ENCODE peak calls at places on chromosomes 3 and 15, in eight cellular contexts. One of them, this sample, is unnamed.

GRCh38 chr3:170387952-170388351 is 30.4 kb downstream of the SKIL start:
- DNase-seq in CD8-positive, alpha-beta memory T cell: no peak
- DNase-seq in GM23338: no peak
- DNase-seq in left colon: no peak
- DNase-seq in stromal cell of bone marrow: no peak
- DNase-seq in RWPE1: no peak
- DNase-seq in uterus: no peak
- DNase-seq in nephron progenitor cell: no peak
- DNase-seq in this sample: no peak

GRCh38 chr3:29693863-29694262 is 413.0 kb downstream of the RBMS3 start:
- DNase-seq in left colon: no peak
- DNase-seq in stromal cell of bone marrow: no peak
- DNase-seq in GM23338: peak; percentile 81
- DNase-seq in CD8-positive, alpha-beta memory T cell: no peak
- DNase-seq in uterus: no peak
- DNase-seq in nephron progenitor cell: peak; percentile 20
- DNase-seq in RWPE1: peak; percentile 68
- DNase-seq in this sample: no peak

GRCh38 chr15:80785335-80785734 is 6.2 kb downstream of the CEMIP start:
- DNase-seq in nephron progenitor cell: no peak
- DNase-seq in stromal cell of bone marrow: no peak
- DNase-seq in uterus: no peak
- DNase-seq in RWPE1: no peak
- DNase-seq in GM23338: no peak
- DNase-seq in CD8-positive, alpha-beta memory T cell: no peak
- DNase-seq in left colon: no peak
- DNase-seq in this sample: no peak

GRCh38 chr3:187286467-187287059 is 5.0 kb downstream of the MASP1 start:
- DNase-seq in nephron progenitor cell: no peak
- DNase-seq in GM23338: no peak
- DNase-seq in CD8-positive, alpha-beta memory T cell: no peak
- DNase-seq in RWPE1: no peak
- DNase-seq in uterus: peak; percentile 80
- DNase-seq in stromal cell of bone marrow: peak; percentile 93
- DNase-seq in left colon: no peak
- DNase-seq in this sample: no peak

GRCh38 chr15:101472033-101472432 is 17.5 kb downstream of the PCSK6 start:
- DNase-seq in nephron progenitor cell: no peak
- DNase-seq in uterus: no peak
- DNase-seq in left colon: no peak
- DNase-seq in RWPE1: no peak
- DNase-seq in CD8-positive, alpha-beta memory T cell: no peak
- DNase-seq in stromal cell of bone marrow: no peak
- DNase-seq in GM23338: no peak
- DNase-seq in this sample: no peak

GRCh38 chr15:68384451-68385239 is 47.3 kb downstream of the ITGA11 start:
- DNase-seq in GM23338: no peak
- DNase-seq in nephron progenitor cell: no peak
- DNase-seq in stromal cell of bone marrow: peak; percentile 97
- DNase-seq in CD8-positive, alpha-beta memory T cell: no peak
- DNase-seq in RWPE1: peak; percentile 61
- DNase-seq in uterus: peak; percentile 79
- DNase-seq in left colon: no peak
- DNase-seq in this sample: peak; percentile 83

GRCh38 chr15:100667405-100668320 is 65.3 kb downstream of the ASB7 start:
- DNase-seq in stromal cell of bone marrow: no peak
- DNase-seq in nephron progenitor cell: no peak
- DNase-seq in uterus: peak; percentile 55
- DNase-seq in RWPE1: no peak
- DNase-seq in left colon: peak; percentile 28
- DNase-seq in GM23338: no peak
- DNase-seq in CD8-positive, alpha-beta memory T cell: no peak
- DNase-seq in this sample: no peak

GRCh38 chr3:94862703-94863102 is 799.8 kb downstream of the NSUN3 start:
- DNase-seq in GM23338: peak; percentile 63
- DNase-seq in RWPE1: peak; percentile 4
- DNase-seq in stromal cell of bone marrow: peak; percentile 2
- DNase-seq in CD8-positive, alpha-beta memory T cell: no peak
- DNase-seq in uterus: no peak
- DNase-seq in left colon: peak; percentile 8
- DNase-seq in nephron progenitor cell: no peak
- DNase-seq in this sample: no peak

GRCh38 chr15:80777137-80777536 is 2.0 kb upstream of the CEMIP start:
- DNase-seq in stromal cell of bone marrow: peak; percentile 94
- DNase-seq in uterus: no peak
- DNase-seq in left colon: peak; percentile 66
- DNase-seq in nephron progenitor cell: peak; percentile 12
- DNase-seq in CD8-positive, alpha-beta memory T cell: no peak
- DNase-seq in GM23338: no peak
- DNase-seq in RWPE1: peak; percentile 68
- DNase-seq in this sample: peak; percentile 65

GRCh38 chr15:84648539-84648938 is 5.5 kb downstream of the WDR73 start:
- DNase-seq in stromal cell of bone marrow: no peak
- DNase-seq in uterus: no peak
- DNase-seq in left colon: no peak
- DNase-seq in nephron progenitor cell: no peak
- DNase-seq in RWPE1: no peak
- DNase-seq in CD8-positive, alpha-beta memory T cell: no peak
- DNase-seq in GM23338: no peak
- DNase-seq in this sample: no peak

GRCh38 chr3:14508505-14508819 is 31.7 kb downstream of the GRIP2 start:
- DNase-seq in uterus: peak; percentile 4
- DNase-seq in GM23338: no peak
- DNase-seq in RWPE1: no peak
- DNase-seq in stromal cell of bone marrow: no peak
- DNase-seq in left colon: no peak
- DNase-seq in nephron progenitor cell: no peak
- DNase-seq in CD8-positive, alpha-beta memory T cell: no peak
- DNase-seq in this sample: no peak

GRCh38 chr3:124298951-124299350 is 307.0 kb upstream of the ROPN1 start:
- DNase-seq in CD8-positive, alpha-beta memory T cell: no peak
- DNase-seq in left colon: no peak
- DNase-seq in GM23338: no peak
- DNase-seq in uterus: no peak
- DNase-seq in nephron progenitor cell: peak; percentile 28
- DNase-seq in stromal cell of bone marrow: no peak
- DNase-seq in RWPE1: no peak
- DNase-seq in this sample: no peak

GRCh38 chr3:188557230-188557629 is 403.3 kb downstream of the LPP start:
- DNase-seq in uterus: no peak
- DNase-seq in stromal cell of bone marrow: no peak
- DNase-seq in GM23338: no peak
- DNase-seq in left colon: no peak
- DNase-seq in nephron progenitor cell: no peak
- DNase-seq in RWPE1: no peak
- DNase-seq in CD8-positive, alpha-beta memory T cell: no peak
- DNase-seq in this sample: no peak

GRCh38 chr3:127722104-127722784 is 49.5 kb downstream of the ABTB1 start:
- DNase-seq in left colon: no peak
- DNase-seq in CD8-positive, alpha-beta memory T cell: no peak
- DNase-seq in RWPE1: no peak
- DNase-seq in nephron progenitor cell: no peak
- DNase-seq in GM23338: peak; percentile 33
- DNase-seq in uterus: no peak
- DNase-seq in stromal cell of bone marrow: no peak
- DNase-seq in this sample: no peak

GRCh38 chr3:78809941-78810340 is 957.9 kb downstream of the ROBO1 start:
- DNase-seq in GM23338: no peak
- DNase-seq in stromal cell of bone marrow: no peak
- DNase-seq in CD8-positive, alpha-beta memory T cell: no peak
- DNase-seq in nephron progenitor cell: no peak
- DNase-seq in uterus: no peak
- DNase-seq in left colon: no peak
- DNase-seq in RWPE1: no peak
- DNase-seq in this sample: no peak

GRCh38 chr3:41681479-41681878 is 280.4 kb downstream of the ULK4 start:
- DNase-seq in RWPE1: peak; percentile 3
- DNase-seq in left colon: no peak
- DNase-seq in nephron progenitor cell: no peak
- DNase-seq in CD8-positive, alpha-beta memory T cell: no peak
- DNase-seq in uterus: no peak
- DNase-seq in stromal cell of bone marrow: peak; percentile 89
- DNase-seq in GM23338: peak; percentile 79
- DNase-seq in this sample: no peak

GRCh38 chr15:67097893-67098740 is 32.7 kb downstream of the SMAD3 start:
- DNase-seq in RWPE1: no peak
- DNase-seq in stromal cell of bone marrow: peak; percentile 86
- DNase-seq in CD8-positive, alpha-beta memory T cell: no peak
- DNase-seq in left colon: peak; percentile 35
- DNase-seq in uterus: no peak
- DNase-seq in GM23338: no peak
- DNase-seq in nephron progenitor cell: no peak
- DNase-seq in this sample: no peak

GRCh38 chr3:146160964-146161724 is at the start of gene PLOD2:
- DNase-seq in nephron progenitor cell: peak; percentile 80
- DNase-seq in uterus: peak; percentile 77
- DNase-seq in left colon: peak; percentile 79
- DNase-seq in CD8-positive, alpha-beta memory T cell: no peak
- DNase-seq in GM23338: peak; percentile 86
- DNase-seq in RWPE1: peak; percentile 74
- DNase-seq in stromal cell of bone marrow: peak; percentile 64
- DNase-seq in this sample: peak; percentile 95

GRCh38 chr3:197292083-197293042 is 6.0 kb downstream of the DLG1 start:
- DNase-seq in CD8-positive, alpha-beta memory T cell: no peak
- DNase-seq in GM23338: no peak
- DNase-seq in nephron progenitor cell: no peak
- DNase-seq in uterus: no peak
- DNase-seq in RWPE1: no peak
- DNase-seq in left colon: no peak
- DNase-seq in stromal cell of bone marrow: no peak
- DNase-seq in this sample: no peak

GRCh38 chr3:72657666-72658065 is 190.6 kb downstream of the SHQ1 start:
- DNase-seq in RWPE1: no peak
- DNase-seq in GM23338: no peak
- DNase-seq in stromal cell of bone marrow: no peak
- DNase-seq in CD8-positive, alpha-beta memory T cell: peak; percentile 79
- DNase-seq in uterus: no peak
- DNase-seq in left colon: no peak
- DNase-seq in nephron progenitor cell: no peak
- DNase-seq in this sample: no peak

GRCh38 chr3:177693596-177693995 is 496.3 kb upstream of the TBL1XR1 start:
- DNase-seq in RWPE1: no peak
- DNase-seq in uterus: no peak
- DNase-seq in left colon: no peak
- DNase-seq in nephron progenitor cell: no peak
- DNase-seq in stromal cell of bone marrow: no peak
- DNase-seq in GM23338: no peak
- DNase-seq in CD8-positive, alpha-beta memory T cell: no peak
- DNase-seq in this sample: no peak

GRCh38 chr15:66404532-66404931 is 17.8 kb downstream of the MAP2K1 start:
- DNase-seq in GM23338: peak; percentile 95
- DNase-seq in stromal cell of bone marrow: no peak
- DNase-seq in nephron progenitor cell: peak; percentile 20
- DNase-seq in RWPE1: no peak
- DNase-seq in left colon: no peak
- DNase-seq in CD8-positive, alpha-beta memory T cell: no peak
- DNase-seq in uterus: no peak
- DNase-seq in this sample: no peak